ENCODE peak calls at places on chromosomes 2 and 18, in four cellular contexts. P is left lung, T is OCI-LY7, J is nephron progenitor cell. Y is an unnamed sample.
A peak's percentile ranks its signal among the peaks of the same experiment; 100 is the strongest.

GRCh38 chr2:211114826-211115450 is 558.5 kb downstream of the CPS1 start:
- DNase-seq in T (no peak), J (no peak), P (no peak), Y (no peak)

GRCh38 chr18:63317556-63317946 is 2.0 kb downstream of the BCL2 start:
- DNase-seq in P (no peak), J (no peak), T (no peak), Y (no peak)

GRCh38 chr2:240643811-240644150 is 18.5 kb downstream of the GPR35 start:
- DNase-seq in T (no peak), J (no peak), P (no peak), Y (no peak)

GRCh38 chr2:54632733-54633692 is 90.4 kb upstream of the EML6 start:
- DNase-seq in J (no peak), P (no peak), T (no peak), Y (no peak)

GRCh38 chr2:193690572-193690971 is 1495.8 kb upstream of the TMEFF2 start:
- DNase-seq in J (no peak), T (no peak), P (no peak), Y (no peak)

GRCh38 chr18:5107990-5108389 is 89.1 kb downstream of the AKAIN1 start:
- DNase-seq in P (no peak), T (no peak), J (peak; percentile 26), Y (no peak)

GRCh38 chr2:37842732-37843353 is 82.2 kb upstream of the RMDN2 start:
- DNase-seq in J (no peak), P (no peak), T (no peak), Y (no peak)

GRCh38 chr18:79988925-79989361 is 580 bp upstream of the TXNL4A start:
- DNase-seq in T (no peak), J (no peak), P (peak; percentile 42), Y (peak; percentile 64)

GRCh38 chr18:45024357-45025107 is 343.8 kb downstream of the SETBP1 start:
- DNase-seq in P (no peak), J (no peak), T (no peak), Y (no peak)

GRCh38 chr2:69166812-69167468 is 154.0 kb downstream of the ANTXR1 start:
- DNase-seq in J (no peak), T (no peak), P (no peak), Y (peak; percentile 20)

GRCh38 chr2:118249531-118249930 is 161.3 kb downstream of the INSIG2 start:
- DNase-seq in P (no peak), T (no peak), J (no peak), Y (no peak)

GRCh38 chr2:132586835-132587234 is 83.2 kb downstream of the LYPD1 start:
- DNase-seq in T (no peak), J (no peak), P (no peak), Y (no peak)

GRCh38 chr2:120982598-120982997 is 246.9 kb downstream of the GLI2 start:
- DNase-seq in P (no peak), T (no peak), J (no peak), Y (no peak)

GRCh38 chr2:32825291-32825712 is 121.5 kb upstream of the LTBP1 start:
- DNase-seq in J (no peak), T (no peak), P (no peak), Y (peak; percentile 63)

GRCh38 chr2:230814616-230815015 is 50.1 kb upstream of the ITM2C start:
- DNase-seq in T (peak; percentile 43), J (no peak), P (no peak), Y (no peak)
- TF ChIP-seq CTCF in T (peak; percentile 75), J (peak; percentile 40), P (no peak), Y (no peak)

DNA sequence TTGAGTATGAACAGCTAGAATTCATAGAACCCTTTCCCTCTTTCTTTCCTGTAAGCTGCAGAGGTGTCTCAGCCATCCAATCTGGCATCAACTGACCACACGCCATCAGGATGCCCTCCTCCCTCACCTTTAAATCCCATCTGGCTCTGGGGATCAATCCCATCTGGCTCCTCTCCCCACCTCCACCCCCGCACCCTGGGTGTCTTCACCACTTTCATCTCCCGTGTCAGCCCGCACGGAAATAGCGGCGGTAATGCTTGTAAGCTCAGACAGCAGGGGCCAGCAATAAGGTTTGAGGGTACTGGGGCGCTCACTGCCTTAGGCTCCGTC is 508 bp upstream of the TUBA4B start:
- DNase-seq in T (no peak), P (no peak), J (no peak), Y (no peak)
- TF ChIP-seq CTCF in T (no peak), P (no peak), J (no peak), Y (no peak)

GRCh38 chr2:20421988-20422678 is 24.7 kb upstream of the RHOB start:
- DNase-seq in J (no peak), T (no peak), P (peak; percentile 87), Y (peak; percentile 70)

GRCh38 chr2:20423847-20424246 is 23.0 kb upstream of the RHOB start:
- DNase-seq in J (no peak), T (no peak), P (no peak), Y (no peak)

GRCh38 chr2:20423376-20423775 is 23.5 kb upstream of the RHOB start:
- DNase-seq in J (no peak), P (no peak), T (no peak), Y (no peak)

GRCh38 chr2:20421336-20421987 is 25.4 kb upstream of the RHOB start:
- DNase-seq in T (no peak), P (no peak), J (no peak), Y (no peak)

GRCh38 chr2:20422679-20423271 is 24.1 kb upstream of the RHOB start:
- DNase-seq in P (no peak), T (peak; percentile 28), J (no peak), Y (peak; percentile 34)
- TF ChIP-seq CTCF in P (no peak), T (peak; percentile 51), J (no peak), Y (no peak)

GRCh38 chr2:109517118-109517889 is 96.5 kb downstream of the SEPTIN10 start:
- DNase-seq in P (no peak), T (no peak), J (no peak), Y (no peak)

GRCh38 chr2:109513749-109514588 is 99.8 kb downstream of the SEPTIN10 start:
- DNase-seq in T (no peak), J (peak; percentile 24), P (no peak), Y (peak; percentile 44)

GRCh38 chr2:109514857-109515256 is 98.9 kb downstream of the SEPTIN10 start:
- DNase-seq in J (no peak), T (no peak), P (no peak), Y (no peak)

GRCh38 chr2:109513230-109513629 is 100.5 kb downstream of the SEPTIN10 start:
- DNase-seq in T (no peak), P (no peak), J (no peak), Y (no peak)

GRCh38 chr2:109516445-109517117 is 97.2 kb downstream of the SEPTIN10 start:
- DNase-seq in T (no peak), J (peak; percentile 82), P (no peak), Y (peak; percentile 70)
- TF ChIP-seq CTCF in T (peak; percentile 65), J (peak; percentile 75), P (peak; percentile 48), Y (peak; percentile 23)

DNA sequence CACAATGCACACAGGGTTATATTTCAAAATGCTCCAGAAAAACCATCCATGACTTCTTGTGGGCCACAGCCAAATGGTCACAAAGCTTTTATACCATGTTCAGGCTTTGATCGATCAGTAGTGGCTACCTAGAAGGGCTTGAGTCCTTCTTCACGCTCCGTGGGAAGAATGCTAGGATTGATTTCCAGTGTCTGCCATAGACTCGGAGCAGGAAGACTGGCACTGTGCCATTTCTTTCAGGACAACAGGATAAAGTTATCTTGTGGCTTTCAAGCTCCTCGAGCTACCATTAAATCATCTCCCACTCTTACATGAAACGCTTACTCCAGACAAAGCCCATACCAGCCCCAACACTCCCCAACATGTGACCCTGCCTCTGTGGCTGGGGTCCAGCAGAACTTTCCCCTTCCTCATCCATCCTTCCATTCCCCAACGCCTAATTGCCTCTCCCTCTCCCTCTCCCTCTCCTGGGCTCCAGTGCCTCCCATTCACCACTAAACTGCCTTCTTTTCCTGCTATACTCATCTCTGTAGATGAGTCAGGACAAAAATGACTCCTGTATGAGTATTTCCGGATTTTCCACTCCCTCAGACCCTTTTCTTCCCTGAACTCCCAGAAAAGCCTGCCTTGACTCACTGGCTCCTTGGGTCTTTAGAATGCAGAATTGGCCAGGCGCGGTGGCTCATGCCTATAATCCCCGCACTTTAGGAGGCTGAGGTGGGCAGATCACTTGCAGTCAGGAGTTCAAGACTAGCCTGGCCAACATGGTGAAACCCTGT is 40.9 kb downstream of the ADD2 start:
- DNase-seq in J (no peak), T (no peak), P (no peak), Y (no peak)
- TF ChIP-seq CTCF in J (no peak), T (no peak), P (no peak), Y (no peak)

GRCh38 chr2:172869861-172870260 is 134.2 kb downstream of the RAPGEF4 start:
- DNase-seq in T (no peak), J (no peak), P (no peak), Y (no peak)
- TF ChIP-seq CTCF in T (no peak), J (no peak), P (no peak), Y (no peak)

GRCh38 chr2:162316590-162316989 is 1.9 kb downstream of the IFIH1 start:
- DNase-seq in P (no peak), J (no peak), T (no peak), Y (no peak)

GRCh38 chr2:162317058-162317742 is 1.3 kb downstream of the IFIH1 start:
- DNase-seq in T (peak; percentile 30), P (no peak), J (no peak), Y (no peak)

GRCh38 chr2:162312853-162313252 is 5.6 kb downstream of the IFIH1 start:
- DNase-seq in J (no peak), T (no peak), P (no peak), Y (no peak)

GRCh38 chr2:162317910-162318279 is 589 bp downstream of the IFIH1 start:
- DNase-seq in T (peak; percentile 45), P (peak; percentile 46), J (no peak), Y (peak; percentile 43)

GRCh38 chr2:162318280-162319222 is at the start of gene IFIH1:
- DNase-seq in P (peak; percentile 88), J (peak; percentile 49), T (peak; percentile 84), Y (peak; percentile 88)
- TF ChIP-seq CTCF in P (no peak), J (no peak), T (peak; percentile 63), Y (peak; percentile 18)

Y was measured in testis.